ENCODE peak calls at places on chromosomes 13 and 19, in ten cellular contexts. E is stimulated activated CD4-positive, alpha-beta T cell treated with anti-CD3 and anti-CD28 coated beads, Interleukin-15, amount 100 ng/mL, for 1 hour; D is small intestine; C is lung microvascular endothelial cell; A is activated T-cell treated with anti-CD3 and anti-CD28 coated beads, Interleukin-2, amount 50 U/mL, for 72 hours; M is Right ventricle myocardium superior; Q is non-pigmented ciliary epithelial cell; U is activated effector memory CD4-positive, alpha-beta T cell treated with Interleukin-2 at 50 U/mL for 16 hours; B is substantia nigra; I is glutamatergic neuron. G is an unnamed sample.

GRCh38 chr13:46749951-46750350 is 47.0 kb downstream of the ESD start:
- DNase-seq in D (no peak), I (no peak), A (no peak), U (no peak), E (no peak), M (no peak), B (no peak), C (peak), Q (peak), G (no peak)

GRCh38 chr19:4984448-4984990 is 15.6 kb downstream of the KDM4B start:
- DNase-seq in B (no peak), A (no peak), M (no peak), U (no peak), Q (no peak), D (no peak), E (no peak), C (no peak), I (no peak), G (no peak)

GRCh38 chr19:50344661-50345318 is 15.6 kb upstream of the KCNC3 start:
- DNase-seq in M (no peak), A (no peak), U (no peak), E (no peak), C (no peak), Q (no peak), B (no peak), I (no peak), D (no peak), G (no peak)

GRCh38 chr13:37277435-37278144 is 172.1 kb upstream of the CSNK1A1L start:
- DNase-seq in M (no peak), U (no peak), I (no peak), D (no peak), E (no peak), B (no peak), C (no peak), Q (no peak), A (no peak), G (no peak)

GRCh38 chr19:45765365-45766292 is 3.4 kb downstream of the SIX5 start:
- DNase-seq in Q (no peak), D (no peak), B (no peak), I (no peak), C (no peak), E (no peak), U (no peak), M (peak), A (no peak), G (peak)

GRCh38 chr19:4015705-4016402 is 8.3 kb downstream of the PIAS4 start:
- DNase-seq in Q (no peak), B (no peak), E (no peak), A (no peak), C (peak), U (no peak), I (no peak), D (no peak), M (no peak), G (no peak)

GRCh38 chr13:31223640-31224039 is 23.9 kb downstream of the B3GLCT start:
- DNase-seq in I (no peak), B (no peak), D (no peak), Q (no peak), A (no peak), E (no peak), C (no peak), M (no peak), U (no peak), G (peak)

GRCh38 chr19:5112681-5113080 is 143.8 kb downstream of the KDM4B start:
- DNase-seq in M (no peak), B (no peak), U (no peak), I (no peak), E (no peak), Q (no peak), D (no peak), C (no peak), A (no peak), G (no peak)

GRCh38 chr13:45850020-45850613 is 1.4 kb downstream of the SIAH3 start:
- DNase-seq in C (no peak), Q (no peak), I (peak), M (no peak), A (no peak), D (no peak), U (no peak), B (no peak), E (no peak), G (no peak)

GRCh38 chr13:68523838-68524424 is 1293.8 kb upstream of the PCDH9 start:
- DNase-seq in D (no peak), B (no peak), A (no peak), I (no peak), E (no peak), U (no peak), Q (no peak), M (no peak), C (no peak), G (peak)

GRCh38 chr13:43132228-43132627 is 108.8 kb downstream of the DNAJC15 start:
- DNase-seq in C (peak), B (no peak), U (no peak), A (no peak), M (no peak), Q (peak), D (peak), I (no peak), E (no peak), G (no peak)

GRCh38 chr19:49690656-49691242 is at the start of gene CPT1C:
- DNase-seq in B (peak), E (no peak), I (peak), Q (no peak), A (peak), D (peak), C (peak), M (peak), U (peak), G (peak)

G was measured in right cardiac atrium.